ENCODE peak calls at places on chromosomes 5 and 9, in four cellular contexts. F is sigmoid colon; I is hepatocyte; K is effector memory CD4-positive, alpha-beta T cell. A is an unnamed sample.

GRCh38 chr9:96048116-96048953 is 172.8 kb downstream of the ERCC6L2 start:
- DNase-seq in I (peak; percentile 74), F (no peak), K (no peak), A (no peak)

GRCh38 chr9:130629443-130630090 is 34.8 kb upstream of the PRDM12 start:
- DNase-seq in K (no peak), F (no peak), I (no peak), A (no peak)

GRCh38 chr5:10138385-10139057 is 111.2 kb downstream of the ATPSCKMT start:
- DNase-seq in K (no peak), F (no peak), I (no peak), A (no peak)

GRCh38 chr5:112846556-112846955 is 14.5 kb upstream of the SRP19 start:
- DNase-seq in F (no peak), K (no peak), I (no peak), A (no peak)

GRCh38 chr9:114538241-114538640 is 33.0 kb upstream of the WHRN start:
- DNase-seq in K (no peak), I (peak; percentile 64), F (no peak), A (peak; percentile 90)

GRCh38 chr5:35488786-35489185 is 128.9 kb upstream of the SPEF2 start:
- DNase-seq in K (no peak), I (no peak), F (no peak), A (no peak)

GRCh38 chr5:158943057-158943456 is 156.7 kb downstream of the EBF1 start:
- DNase-seq in I (peak; percentile 28), K (no peak), F (no peak), A (no peak)

GRCh38 chr9:133693116-133693515 is 45.0 kb downstream of the SARDH start:
- DNase-seq in I (no peak), F (no peak), K (no peak), A (no peak)

GRCh38 chr5:178469011-178469974 is 120.9 kb downstream of the COL23A1 start:
- DNase-seq in K (no peak), F (no peak), I (no peak), A (no peak)

GRCh38 chr5:76625087-76625860 is 2.1 kb upstream of the F2RL2 start:
- DNase-seq in I (no peak), K (no peak), F (no peak), A (no peak)

GRCh38 chr5:144697847-144698262 is 527.2 kb downstream of the KCTD16 start:
- DNase-seq in I (peak; percentile 5), K (no peak), F (no peak), A (no peak)

GRCh38 chr9:93365427-93366118 is 85.9 kb upstream of the FAM120A start:
- DNase-seq in F (no peak), K (no peak), I (no peak), A (no peak)

GRCh38 chr9:113895526-113895925 is 19.4 kb downstream of the ZNF618 start:
- DNase-seq in I (no peak), F (no peak), K (no peak), A (no peak)

GRCh38 chr9:88747768-88748167 is 212.8 kb downstream of the NXNL2 start:
- DNase-seq in I (peak; percentile 83), K (no peak), F (peak; percentile 83), A (no peak)

GRCh38 chr5:58886315-58887207 is 303.7 kb downstream of the RAB3C start:
- DNase-seq in F (peak; percentile 81), I (peak; percentile 83), K (peak; percentile 11), A (peak; percentile 44)

GRCh38 chr5:1445313-1445894 is at the start of gene SLC6A3:
- DNase-seq in K (no peak), I (peak; percentile 75), F (no peak), A (peak; percentile 28)

GRCh38 chr9:95901506-95901905 is 26.0 kb downstream of the ERCC6L2 start:
- DNase-seq in I (no peak), F (no peak), K (no peak), A (peak; percentile 55)

GRCh38 chr5:126124706-126125345 is 298.4 kb upstream of the GRAMD2B start:
- DNase-seq in F (no peak), I (no peak), K (no peak), A (no peak)

GRCh38 chr5:1786621-1787471 is 12.8 kb downstream of the MRPL36 start:
- DNase-seq in I (no peak), K (no peak), F (peak; percentile 41), A (no peak)

GRCh38 chr5:101292199-101292598 is 389.1 kb upstream of the ST8SIA4 start:
- DNase-seq in F (no peak), I (no peak), K (no peak), A (no peak)

GRCh38 chr9:127130235-127130634 is 7.8 kb upstream of the ANGPTL2 start:
- DNase-seq in F (no peak), K (no peak), I (no peak), A (no peak)

GRCh38 chr5:101424530-101425175 is 521.6 kb upstream of the ST8SIA4 start:
- DNase-seq in K (no peak), I (no peak), F (no peak), A (no peak)

GRCh38 chr9:2874001-2874750 is 30.3 kb upstream of the PUM3 start:
- DNase-seq in F (no peak), I (no peak), K (no peak), A (no peak)

GRCh38 chr9:116585896-116586295 is 101.2 kb upstream of the TRIM32 start:
- DNase-seq in F (no peak), K (no peak), I (no peak), A (no peak)

GRCh38 chr5:2066373-2066772 is 183.6 kb upstream of the IRX4 start:
- DNase-seq in K (no peak), I (no peak), F (no peak), A (no peak)

GRCh38 chr5:116437351-116437705 is 137.3 kb downstream of the SEMA6A start:
- DNase-seq in K (no peak), F (no peak), I (no peak), A (no peak)

GRCh38 chr9:92590386-92590785 is 54.6 kb upstream of the ECM2 start:
- DNase-seq in K (no peak), F (peak; percentile 91), I (peak; percentile 35), A (no peak)

GRCh38 chr5:23977996-23978395 is 470.6 kb downstream of the PRDM9 start:
- DNase-seq in K (no peak), I (peak; percentile 80), F (no peak), A (no peak)

GRCh38 chr5:123582570-123583293 is 70.8 kb downstream of the CSNK1G3 start:
- DNase-seq in F (no peak), K (no peak), I (no peak), A (peak; percentile 8)

GRCh38 chr5:89728750-89729149 is 680.8 kb downstream of the CETN3 start:
- DNase-seq in I (no peak), K (no peak), F (peak; percentile 61), A (no peak)

GRCh38 chr5:174608631-174609097 is 115.7 kb upstream of the MSX2 start:
- DNase-seq in K (no peak), I (no peak), F (peak; percentile 70), A (peak; percentile 96)

GRCh38 chr9:117377046-117377445 is 37.8 kb downstream of the ASTN2 start:
- DNase-seq in K (no peak), I (no peak), F (peak; percentile 61), A (no peak)

GRCh38 chr9:30579810-30580209 is 1804.6 kb upstream of the ACO1 start:
- DNase-seq in F (no peak), I (no peak), K (no peak), A (no peak)

GRCh38 chr9:123399803-123400378 is 43.9 kb downstream of the CRB2 start:
- DNase-seq in K (no peak), I (no peak), F (no peak), A (no peak)

DNA sequence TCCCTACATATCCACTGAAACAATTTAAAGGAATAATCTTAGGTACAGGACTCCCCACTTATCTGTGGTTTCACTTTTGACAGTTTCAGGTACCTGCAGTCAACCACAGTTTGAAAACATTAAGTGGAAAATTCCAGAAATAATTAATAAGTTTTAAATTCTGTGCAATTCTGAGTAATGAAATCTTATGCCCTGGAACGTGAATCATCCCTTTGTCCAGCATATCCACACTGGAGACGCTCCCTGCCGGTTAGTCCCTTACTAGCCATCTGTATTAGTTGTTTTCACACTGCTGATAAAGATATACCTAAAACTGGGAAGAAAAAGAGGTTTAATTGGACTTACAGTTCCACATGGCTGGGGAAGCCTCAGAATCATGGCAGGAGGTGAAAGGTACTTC is 80.6 kb downstream of the NR3C1 start:
- DNase-seq in K (no peak), F (no peak), I (no peak), A (no peak)
- H3K27ac ChIP-seq in K (no peak overlapping the region), F (no peak overlapping the region), I (no peak overlapping the region), A (no peak overlapping the region)

GRCh38 chr9:74573792-74574191 is 76.7 kb downstream of the RORB start:
- DNase-seq in I (no peak), K (no peak), F (no peak), A (no peak)

DNA sequence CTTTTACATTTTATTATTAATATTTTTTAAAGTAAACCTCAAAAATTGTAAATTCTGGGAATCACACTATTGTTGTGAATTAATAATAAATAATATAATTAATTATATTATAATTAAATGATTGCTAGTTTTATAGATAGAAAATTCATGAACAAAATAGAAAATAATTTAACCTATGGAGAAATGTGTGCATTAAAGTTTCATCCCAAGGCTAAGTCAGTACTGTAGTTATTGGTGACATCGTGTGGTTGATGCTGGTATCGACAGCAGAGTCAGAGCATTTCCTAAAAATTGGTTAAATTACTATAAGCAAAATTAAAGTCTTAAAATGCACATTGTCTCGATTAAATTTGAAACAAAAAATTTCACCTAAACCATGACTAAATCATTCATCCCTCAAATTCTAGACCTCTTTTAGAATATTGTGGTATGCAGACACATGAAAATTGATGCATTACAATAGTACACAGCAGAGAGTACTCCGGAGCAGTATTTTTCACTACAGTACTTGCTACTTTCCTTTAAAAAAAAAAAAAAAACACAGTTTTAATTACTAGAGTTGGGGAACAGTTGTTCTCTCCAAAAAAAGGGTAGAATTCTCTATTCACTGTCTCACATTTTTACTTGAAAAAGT is 73.9 kb downstream of the RORB start:
- DNase-seq in I (peak; percentile 44), F (no peak), K (no peak), A (peak; percentile 37)
- H3K4me1 ChIP-seq in I (no peaks in the 10 kb centered on the region), F (no peaks in the 10 kb centered on the region), K (no peaks in the 10 kb centered on the region), A (no peaks in the 10 kb centered on the region)

GRCh38 chr9:136658849-136659535 is 3.7 kb upstream of the EGFL7 start:
- DNase-seq in K (no peak), F (no peak), I (no peak), A (no peak)
- H3K27ac ChIP-seq in K (no peak overlapping the region), F (peak overlapping the region; percentile 55), I (no peak overlapping the region), A (no peak overlapping the region)

DNA sequence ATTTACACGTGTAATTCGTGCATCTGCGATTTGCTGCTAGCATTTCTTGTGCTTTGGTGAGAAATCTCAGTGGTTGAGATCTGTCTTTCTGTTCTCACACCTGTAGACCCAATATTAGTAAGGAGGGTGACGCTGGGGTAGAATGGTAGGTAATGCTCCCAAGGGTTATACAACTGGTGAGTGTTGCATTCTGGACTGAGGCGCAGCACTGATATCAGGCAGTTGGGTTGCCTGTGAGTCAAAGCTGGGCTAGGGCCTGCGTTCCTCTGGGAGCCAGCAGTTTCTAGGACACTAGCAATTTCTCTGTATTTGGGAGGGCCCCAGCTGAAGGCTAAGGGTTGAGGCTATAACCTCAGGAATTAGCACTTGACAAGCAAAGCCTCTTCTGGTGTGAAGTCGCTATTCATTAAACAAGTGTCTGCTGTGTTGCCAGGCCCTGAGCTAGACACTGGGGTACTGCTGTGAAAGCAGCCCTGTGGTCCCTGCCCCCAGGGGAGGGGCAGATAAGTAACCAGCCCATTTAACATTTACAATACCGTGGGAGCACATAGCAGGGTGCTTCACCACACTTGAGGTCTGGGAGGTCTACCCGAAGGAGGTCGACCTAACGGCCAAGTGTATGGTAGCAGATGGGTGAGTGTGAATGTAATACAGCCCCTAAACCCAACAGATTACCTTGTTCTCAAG is 28.7 kb downstream of the LARP1 start:
- DNase-seq in F (no peak), I (no peak), K (no peak), A (no peak)
- H3K4me1 ChIP-seq in F (peaks cover 97% of the 10 kb centered on the region), I (peaks cover 55% of the 10 kb centered on the region), K (peaks cover 40% of the 10 kb centered on the region), A (peaks cover 31% of the 10 kb centered on the region)

A was measured in small intestine.